ENCODE peak calls at places on chromosomes 16 and 17, in six cellular contexts. One of them, this sample, is unnamed.

GRCh38 chr16:30075503-30076275 is at the start of gene PPP4C:
- DNase-seq in A549: peak
- DNase-seq in caudate nucleus: peak
- DNase-seq in activated CD4-positive, alpha-beta T cell treated with anti-CD3 and anti-CD28 coated beads, Interleukin-2, amount 50 U/mL, for 48 hours: peak
- DNase-seq in T-helper 17 cell: peak
- DNase-seq in cardiac muscle cell: peak
- DNase-seq in this sample: peak

GRCh38 chr17:67069591-67070136 is 25.3 kb downstream of the CACNG1 start:
- DNase-seq in A549: no peak
- DNase-seq in caudate nucleus: no peak
- DNase-seq in activated CD4-positive, alpha-beta T cell treated with anti-CD3 and anti-CD28 coated beads, Interleukin-2, amount 50 U/mL, for 48 hours: no peak
- DNase-seq in T-helper 17 cell: no peak
- DNase-seq in cardiac muscle cell: no peak
- DNase-seq in this sample: no peak

GRCh38 chr17:6420173-6420641 is 14.7 kb downstream of the AIPL1 start:
- DNase-seq in A549: peak
- DNase-seq in caudate nucleus: no peak
- DNase-seq in activated CD4-positive, alpha-beta T cell treated with anti-CD3 and anti-CD28 coated beads, Interleukin-2, amount 50 U/mL, for 48 hours: peak
- DNase-seq in T-helper 17 cell: no peak
- DNase-seq in cardiac muscle cell: peak
- DNase-seq in this sample: no peak

GRCh38 chr16:75244844-75245758 is 6.3 kb downstream of the BCAR1 start:
- DNase-seq in A549: peak
- DNase-seq in caudate nucleus: peak
- DNase-seq in activated CD4-positive, alpha-beta T cell treated with anti-CD3 and anti-CD28 coated beads, Interleukin-2, amount 50 U/mL, for 48 hours: no peak
- DNase-seq in T-helper 17 cell: no peak
- DNase-seq in cardiac muscle cell: peak
- DNase-seq in this sample: no peak

GRCh38 chr17:28174352-28175046 is 132.0 kb downstream of the NLK start:
- DNase-seq in A549: no peak
- DNase-seq in caudate nucleus: no peak
- DNase-seq in activated CD4-positive, alpha-beta T cell treated with anti-CD3 and anti-CD28 coated beads, Interleukin-2, amount 50 U/mL, for 48 hours: peak
- DNase-seq in T-helper 17 cell: no peak
- DNase-seq in cardiac muscle cell: no peak
- DNase-seq in this sample: no peak

GRCh38 chr16:19005561-19006445 is 22.1 kb downstream of the TMC7 start:
- DNase-seq in A549: peak
- DNase-seq in caudate nucleus: peak
- DNase-seq in activated CD4-positive, alpha-beta T cell treated with anti-CD3 and anti-CD28 coated beads, Interleukin-2, amount 50 U/mL, for 48 hours: no peak
- DNase-seq in T-helper 17 cell: no peak
- DNase-seq in cardiac muscle cell: no peak
- DNase-seq in this sample: no peak

GRCh38 chr17:48547839-48548686 is 3.2 kb upstream of the HOXB2 start:
- DNase-seq in A549: no peak
- DNase-seq in caudate nucleus: no peak
- DNase-seq in activated CD4-positive, alpha-beta T cell treated with anti-CD3 and anti-CD28 coated beads, Interleukin-2, amount 50 U/mL, for 48 hours: no peak
- DNase-seq in T-helper 17 cell: no peak
- DNase-seq in cardiac muscle cell: peak
- DNase-seq in this sample: no peak

GRCh38 chr17:81930142-81931125 is 2.9 kb upstream of the MAFG start:
- DNase-seq in A549: no peak
- DNase-seq in caudate nucleus: no peak
- DNase-seq in activated CD4-positive, alpha-beta T cell treated with anti-CD3 and anti-CD28 coated beads, Interleukin-2, amount 50 U/mL, for 48 hours: no peak
- DNase-seq in T-helper 17 cell: no peak
- DNase-seq in cardiac muscle cell: no peak
- DNase-seq in this sample: no peak

GRCh38 chr17:77668518-77668917 is 290.0 kb upstream of the TNRC6C start:
- DNase-seq in A549: no peak
- DNase-seq in caudate nucleus: no peak
- DNase-seq in activated CD4-positive, alpha-beta T cell treated with anti-CD3 and anti-CD28 coated beads, Interleukin-2, amount 50 U/mL, for 48 hours: no peak
- DNase-seq in T-helper 17 cell: no peak
- DNase-seq in cardiac muscle cell: no peak
- DNase-seq in this sample: no peak

GRCh38 chr17:76631821-76632565 is 11.6 kb downstream of the ST6GALNAC1 start:
- DNase-seq in A549: no peak
- DNase-seq in caudate nucleus: no peak
- DNase-seq in activated CD4-positive, alpha-beta T cell treated with anti-CD3 and anti-CD28 coated beads, Interleukin-2, amount 50 U/mL, for 48 hours: no peak
- DNase-seq in T-helper 17 cell: no peak
- DNase-seq in cardiac muscle cell: no peak
- DNase-seq in this sample: no peak

GRCh38 chr17:27751166-27751565 is 49.2 kb downstream of the NOS2 start:
- DNase-seq in A549: no peak
- DNase-seq in caudate nucleus: no peak
- DNase-seq in activated CD4-positive, alpha-beta T cell treated with anti-CD3 and anti-CD28 coated beads, Interleukin-2, amount 50 U/mL, for 48 hours: no peak
- DNase-seq in T-helper 17 cell: no peak
- DNase-seq in cardiac muscle cell: no peak
- DNase-seq in this sample: no peak

GRCh38 chr17:57662644-57663308 is 82.3 kb downstream of the CCDC182 start:
- DNase-seq in A549: peak
- DNase-seq in caudate nucleus: peak
- DNase-seq in activated CD4-positive, alpha-beta T cell treated with anti-CD3 and anti-CD28 coated beads, Interleukin-2, amount 50 U/mL, for 48 hours: peak
- DNase-seq in T-helper 17 cell: peak
- DNase-seq in cardiac muscle cell: peak
- DNase-seq in this sample: peak

GRCh38 chr16:89292443-89293078 is 75.1 kb downstream of the ZNF778 start:
- DNase-seq in A549: no peak
- DNase-seq in caudate nucleus: no peak
- DNase-seq in activated CD4-positive, alpha-beta T cell treated with anti-CD3 and anti-CD28 coated beads, Interleukin-2, amount 50 U/mL, for 48 hours: no peak
- DNase-seq in T-helper 17 cell: no peak
- DNase-seq in cardiac muscle cell: no peak
- DNase-seq in this sample: no peak

GRCh38 chr16:30761427-30761927 is 385 bp downstream of the CFAP119 start:
- DNase-seq in A549: no peak
- DNase-seq in caudate nucleus: no peak
- DNase-seq in activated CD4-positive, alpha-beta T cell treated with anti-CD3 and anti-CD28 coated beads, Interleukin-2, amount 50 U/mL, for 48 hours: peak
- DNase-seq in T-helper 17 cell: peak
- DNase-seq in cardiac muscle cell: peak
- DNase-seq in this sample: peak

GRCh38 chr17:17416007-17416399 is 60.8 kb upstream of the MED9 start:
- DNase-seq in A549: peak
- DNase-seq in caudate nucleus: no peak
- DNase-seq in activated CD4-positive, alpha-beta T cell treated with anti-CD3 and anti-CD28 coated beads, Interleukin-2, amount 50 U/mL, for 48 hours: peak
- DNase-seq in T-helper 17 cell: no peak
- DNase-seq in cardiac muscle cell: peak
- DNase-seq in this sample: no peak

GRCh38 chr17:8628172-8628571 is 2.4 kb downstream of the MYH10 start:
- DNase-seq in A549: no peak
- DNase-seq in caudate nucleus: no peak
- DNase-seq in activated CD4-positive, alpha-beta T cell treated with anti-CD3 and anti-CD28 coated beads, Interleukin-2, amount 50 U/mL, for 48 hours: no peak
- DNase-seq in T-helper 17 cell: no peak
- DNase-seq in cardiac muscle cell: no peak
- DNase-seq in this sample: no peak

GRCh38 chr17:4229627-4230026 is 34.2 kb downstream of the ANKFY1 start:
- DNase-seq in A549: no peak
- DNase-seq in caudate nucleus: no peak
- DNase-seq in activated CD4-positive, alpha-beta T cell treated with anti-CD3 and anti-CD28 coated beads, Interleukin-2, amount 50 U/mL, for 48 hours: no peak
- DNase-seq in T-helper 17 cell: no peak
- DNase-seq in cardiac muscle cell: peak
- DNase-seq in this sample: no peak

GRCh38 chr17:47192549-47192948 is 3.5 kb upstream of the CDC27 start:
- DNase-seq in A549: no peak
- DNase-seq in caudate nucleus: no peak
- DNase-seq in activated CD4-positive, alpha-beta T cell treated with anti-CD3 and anti-CD28 coated beads, Interleukin-2, amount 50 U/mL, for 48 hours: no peak
- DNase-seq in T-helper 17 cell: no peak
- DNase-seq in cardiac muscle cell: no peak
- DNase-seq in this sample: no peak

GRCh38 chr17:67422887-67423286 is 45.8 kb downstream of the PITPNC1 start:
- DNase-seq in A549: peak
- DNase-seq in caudate nucleus: no peak
- DNase-seq in activated CD4-positive, alpha-beta T cell treated with anti-CD3 and anti-CD28 coated beads, Interleukin-2, amount 50 U/mL, for 48 hours: no peak
- DNase-seq in T-helper 17 cell: no peak
- DNase-seq in cardiac muscle cell: no peak
- DNase-seq in this sample: no peak

This sample was measured in activated B cell treated with CpG ODN at 0.5 μM for 24 hours.